ENCODE peak calls at places on chromosomes 7 and 10, in four cellular contexts. E is stimulated activated CD4-positive, alpha-beta T cell treated with anti-CD3 and anti-CD28 coated beads, Interleukin-12 subunit alpha, Interleukin-12 subunit beta, amount 100 ng/mL, for 4 hours; M is ACHN; G is effector CD4-positive, alpha-beta T cell. Z is an unnamed sample.
A peak's percentile ranks its signal among the peaks of the same experiment; 100 is the strongest.

GRCh38 chr7:98323597-98324322 is 42.3 kb downstream of the BRI3 start:
- DNase-seq in G (no peak), M (no peak), E (no peak), Z (no peak)

GRCh38 chr7:32588657-32589056 is 93.4 kb downstream of the AVL9 start:
- DNase-seq in G (no peak), M (peak; percentile 68), E (no peak), Z (no peak)

GRCh38 chr10:70575874-70576802 is 26.4 kb downstream of the PRF1 start:
- DNase-seq in G (no peak), E (no peak), M (peak; percentile 82), Z (peak; percentile 48)

GRCh38 chr7:114969096-114969495 is 47.2 kb downstream of the MDFIC start:
- DNase-seq in E (no peak), M (no peak), G (no peak), Z (no peak)

GRCh38 chr7:12493407-12493806 is 77.1 kb upstream of the SCIN start:
- DNase-seq in E (no peak), G (no peak), M (no peak), Z (no peak)

GRCh38 chr7:4787541-4787940 is 12.1 kb downstream of the AP5Z1 start:
- DNase-seq in E (no peak), M (no peak), G (no peak), Z (no peak)

GRCh38 chr7:140209866-140210609 is 33.3 kb upstream of the KDM7A start:
- DNase-seq in E (peak; percentile 43), G (no peak), M (no peak), Z (no peak)

GRCh38 chr10:59606551-59606961 is 103.1 kb downstream of the SLC16A9 start:
- DNase-seq in G (no peak), M (no peak), E (no peak), Z (peak; percentile 40)

GRCh38 chr7:14242186-14242585 is 252.7 kb upstream of the ETV1 start:
- DNase-seq in E (no peak), M (no peak), G (no peak), Z (no peak)

GRCh38 chr7:50771120-50772002 is 11.3 kb downstream of the GRB10 start:
- DNase-seq in E (no peak), M (no peak), G (no peak), Z (no peak)

GRCh38 chr10:97520978-97521761 is 22.4 kb downstream of the UBTD1 start:
- DNase-seq in G (no peak), M (no peak), E (no peak), Z (no peak)

GRCh38 chr10:132994371-132994796 is 52.0 kb upstream of the CFAP46 start:
- DNase-seq in M (no peak), G (no peak), E (no peak), Z (no peak)

GRCh38 chr7:21639206-21639868 is 96.5 kb downstream of the DNAH11 start:
- DNase-seq in M (no peak), E (no peak), G (no peak), Z (no peak)

GRCh38 chr7:30805081-30805691 is 34.0 kb downstream of the MINDY4 start:
- DNase-seq in M (no peak), G (no peak), E (no peak), Z (no peak)

GRCh38 chr10:31554556-31554955 is 235.5 kb downstream of the ZEB1 start:
- DNase-seq in G (no peak), E (no peak), M (peak; percentile 3), Z (no peak)

Z was measured in small intestine.